ENCODE peak calls at places on chromosomes 11 and 22, in nine cellular contexts. One of them, this sample, is unnamed.

GRCh38 chr22:27212081-27212480 is 554.7 kb downstream of the MIAT start:
- DNase-seq in OCI-LY7: no peak
- DNase-seq in testis: no peak
- DNase-seq in lower lobe of right lung: no peak
- DNase-seq in IMR-90: no peak
- DNase-seq in heart left ventricle: no peak
- DNase-seq in colonic mucosa: no peak
- DNase-seq in A549: no peak
- DNase-seq in HCT116: no peak
- DNase-seq in this sample: no peak

GRCh38 chr11:76501526-76501925 is 56.7 kb downstream of the EMSY start:
- DNase-seq in OCI-LY7: no peak
- DNase-seq in testis: no peak
- DNase-seq in lower lobe of right lung: no peak
- DNase-seq in IMR-90: no peak
- DNase-seq in heart left ventricle: no peak
- DNase-seq in colonic mucosa: no peak
- DNase-seq in A549: no peak
- DNase-seq in HCT116: no peak
- DNase-seq in this sample: no peak

GRCh38 chr11:32400670-32401369 is 34.5 kb downstream of the WT1 start:
- DNase-seq in OCI-LY7: no peak
- DNase-seq in testis: no peak
- DNase-seq in lower lobe of right lung: no peak
- DNase-seq in IMR-90: no peak
- DNase-seq in heart left ventricle: no peak
- DNase-seq in colonic mucosa: no peak
- DNase-seq in A549: no peak
- DNase-seq in HCT116: no peak
- DNase-seq in this sample: no peak

GRCh38 chr22:17734197-17734596 is 40.1 kb downstream of the BID start:
- DNase-seq in OCI-LY7: no peak
- DNase-seq in testis: no peak
- DNase-seq in lower lobe of right lung: no peak
- DNase-seq in IMR-90: peak; percentile 87
- DNase-seq in heart left ventricle: no peak
- DNase-seq in colonic mucosa: no peak
- DNase-seq in A549: no peak
- DNase-seq in HCT116: no peak
- DNase-seq in this sample: peak; percentile 5

GRCh38 chr11:68667511-68668253 is 16.7 kb upstream of the GAL start:
- DNase-seq in OCI-LY7: no peak
- DNase-seq in testis: no peak
- DNase-seq in lower lobe of right lung: no peak
- DNase-seq in IMR-90: no peak
- DNase-seq in heart left ventricle: no peak
- DNase-seq in colonic mucosa: no peak
- DNase-seq in A549: no peak
- DNase-seq in HCT116: no peak
- DNase-seq in this sample: peak; percentile 32

GRCh38 chr22:31083377-31083768 is 2.3 kb downstream of the SMTN start:
- DNase-seq in OCI-LY7: no peak
- DNase-seq in testis: no peak
- DNase-seq in lower lobe of right lung: no peak
- DNase-seq in IMR-90: no peak
- DNase-seq in heart left ventricle: peak; percentile 20
- DNase-seq in colonic mucosa: peak; percentile 82
- DNase-seq in A549: no peak
- DNase-seq in HCT116: no peak
- DNase-seq in this sample: no peak

GRCh38 chr22:43234299-43234988 is 47.5 kb upstream of the TTLL12 start:
- DNase-seq in OCI-LY7: no peak
- DNase-seq in testis: peak; percentile 49
- DNase-seq in lower lobe of right lung: no peak
- DNase-seq in IMR-90: no peak
- DNase-seq in heart left ventricle: no peak
- DNase-seq in colonic mucosa: no peak
- DNase-seq in A549: no peak
- DNase-seq in HCT116: no peak
- DNase-seq in this sample: no peak

GRCh38 chr11:133078591-133079179 is 453.6 kb downstream of the OPCML start:
- DNase-seq in OCI-LY7: peak; percentile 43
- DNase-seq in testis: peak; percentile 79
- DNase-seq in lower lobe of right lung: no peak
- DNase-seq in IMR-90: peak; percentile 20
- DNase-seq in heart left ventricle: peak; percentile 27
- DNase-seq in colonic mucosa: no peak
- DNase-seq in A549: peak; percentile 10
- DNase-seq in HCT116: no peak
- DNase-seq in this sample: no peak

GRCh38 chr22:33470456-33470855 is 412.3 kb upstream of the SYN3 start:
- DNase-seq in OCI-LY7: no peak
- DNase-seq in testis: no peak
- DNase-seq in lower lobe of right lung: no peak
- DNase-seq in IMR-90: no peak
- DNase-seq in heart left ventricle: no peak
- DNase-seq in colonic mucosa: no peak
- DNase-seq in A549: no peak
- DNase-seq in HCT116: no peak
- DNase-seq in this sample: no peak

GRCh38 chr11:44005076-44005800 is 42.5 kb upstream of the ACCSL start:
- DNase-seq in OCI-LY7: no peak
- DNase-seq in testis: peak; percentile 58
- DNase-seq in lower lobe of right lung: no peak
- DNase-seq in IMR-90: no peak
- DNase-seq in heart left ventricle: peak; percentile 14
- DNase-seq in colonic mucosa: peak; percentile 9
- DNase-seq in A549: no peak
- DNase-seq in HCT116: no peak
- DNase-seq in this sample: no peak

GRCh38 chr11:9838229-9838628 is 174.4 kb downstream of the SWAP70 start:
- DNase-seq in OCI-LY7: no peak
- DNase-seq in testis: no peak
- DNase-seq in lower lobe of right lung: no peak
- DNase-seq in IMR-90: no peak
- DNase-seq in heart left ventricle: no peak
- DNase-seq in colonic mucosa: no peak
- DNase-seq in A549: no peak
- DNase-seq in HCT116: no peak
- DNase-seq in this sample: no peak

GRCh38 chr22:35649026-35649553 is 844 bp downstream of the APOL6 start:
- DNase-seq in OCI-LY7: peak; percentile 54
- DNase-seq in testis: no peak
- DNase-seq in lower lobe of right lung: no peak
- DNase-seq in IMR-90: no peak
- DNase-seq in heart left ventricle: no peak
- DNase-seq in colonic mucosa: no peak
- DNase-seq in A549: no peak
- DNase-seq in HCT116: no peak
- DNase-seq in this sample: no peak

GRCh38 chr22:25159028-25159427 is 40.6 kb upstream of the CRYBB3 start:
- DNase-seq in OCI-LY7: no peak
- DNase-seq in testis: no peak
- DNase-seq in lower lobe of right lung: no peak
- DNase-seq in IMR-90: no peak
- DNase-seq in heart left ventricle: no peak
- DNase-seq in colonic mucosa: no peak
- DNase-seq in A549: no peak
- DNase-seq in HCT116: no peak
- DNase-seq in this sample: no peak

GRCh38 chr22:28560005-28560742 is 119.5 kb downstream of the TTC28 start:
- DNase-seq in OCI-LY7: no peak
- DNase-seq in testis: no peak
- DNase-seq in lower lobe of right lung: no peak
- DNase-seq in IMR-90: peak; percentile 82
- DNase-seq in heart left ventricle: no peak
- DNase-seq in colonic mucosa: no peak
- DNase-seq in A549: peak; percentile 35
- DNase-seq in HCT116: no peak
- DNase-seq in this sample: no peak

GRCh38 chr11:118530180-118530682 is 761 bp upstream of the TMEM25 start:
- DNase-seq in OCI-LY7: no peak
- DNase-seq in testis: peak; percentile 31
- DNase-seq in lower lobe of right lung: no peak
- DNase-seq in IMR-90: peak; percentile 5
- DNase-seq in heart left ventricle: no peak
- DNase-seq in colonic mucosa: peak; percentile 45
- DNase-seq in A549: no peak
- DNase-seq in HCT116: no peak
- DNase-seq in this sample: no peak

GRCh38 chr11:118532091-118532490 is 1.1 kb downstream of the TMEM25 start:
- DNase-seq in OCI-LY7: no peak
- DNase-seq in testis: no peak
- DNase-seq in lower lobe of right lung: no peak
- DNase-seq in IMR-90: no peak
- DNase-seq in heart left ventricle: no peak
- DNase-seq in colonic mucosa: no peak
- DNase-seq in A549: no peak
- DNase-seq in HCT116: no peak
- DNase-seq in this sample: no peak

GRCh38 chr11:118530683-118531596 is at the start of gene TMEM25:
- DNase-seq in OCI-LY7: peak; percentile 82
- DNase-seq in testis: peak; percentile 88
- DNase-seq in lower lobe of right lung: peak; percentile 75
- DNase-seq in IMR-90: peak; percentile 32
- DNase-seq in heart left ventricle: peak; percentile 68
- DNase-seq in colonic mucosa: peak; percentile 59
- DNase-seq in A549: no peak
- DNase-seq in HCT116: no peak
- DNase-seq in this sample: peak; percentile 76

GRCh38 chr11:118532852-118533768 is 2.1 kb downstream of the TMEM25 start:
- DNase-seq in OCI-LY7: no peak
- DNase-seq in testis: no peak
- DNase-seq in lower lobe of right lung: no peak
- DNase-seq in IMR-90: no peak
- DNase-seq in heart left ventricle: no peak
- DNase-seq in colonic mucosa: no peak
- DNase-seq in A549: no peak
- DNase-seq in HCT116: no peak
- DNase-seq in this sample: no peak

GRCh38 chr11:118531597-118532084 is 649 bp downstream of the TMEM25 start:
- DNase-seq in OCI-LY7: no peak
- DNase-seq in testis: no peak
- DNase-seq in lower lobe of right lung: no peak
- DNase-seq in IMR-90: no peak
- DNase-seq in heart left ventricle: no peak
- DNase-seq in colonic mucosa: no peak
- DNase-seq in A549: no peak
- DNase-seq in HCT116: no peak
- DNase-seq in this sample: peak; percentile 62
- H3K4me1 ChIP-seq in OCI-LY7: peaks cover 14% of the 10 kb centered on the region
- H3K4me1 ChIP-seq in testis: peaks cover 15% of the 10 kb centered on the region
- H3K4me1 ChIP-seq in lower lobe of right lung: peaks cover 27% of the 10 kb centered on the region
- H3K4me1 ChIP-seq in IMR-90: peaks cover 2% of the 10 kb centered on the region
- H3K4me1 ChIP-seq in heart left ventricle: peaks cover 13% of the 10 kb centered on the region
- H3K4me1 ChIP-seq in colonic mucosa: peaks cover 14% of the 10 kb centered on the region
- H3K4me1 ChIP-seq in A549: no peaks in the 10 kb centered on the region
- H3K4me1 ChIP-seq in HCT116: peaks cover 25% of the 10 kb centered on the region
- H3K4me1 ChIP-seq in this sample: peaks cover 6% of the 10 kb centered on the region

GRCh38 chr11:30125461-30125860 is 105.4 kb upstream of the FSHB start:
- DNase-seq in OCI-LY7: no peak
- DNase-seq in testis: no peak
- DNase-seq in lower lobe of right lung: no peak
- DNase-seq in IMR-90: no peak
- DNase-seq in heart left ventricle: no peak
- DNase-seq in colonic mucosa: no peak
- DNase-seq in A549: no peak
- DNase-seq in HCT116: no peak
- DNase-seq in this sample: no peak

DNA sequence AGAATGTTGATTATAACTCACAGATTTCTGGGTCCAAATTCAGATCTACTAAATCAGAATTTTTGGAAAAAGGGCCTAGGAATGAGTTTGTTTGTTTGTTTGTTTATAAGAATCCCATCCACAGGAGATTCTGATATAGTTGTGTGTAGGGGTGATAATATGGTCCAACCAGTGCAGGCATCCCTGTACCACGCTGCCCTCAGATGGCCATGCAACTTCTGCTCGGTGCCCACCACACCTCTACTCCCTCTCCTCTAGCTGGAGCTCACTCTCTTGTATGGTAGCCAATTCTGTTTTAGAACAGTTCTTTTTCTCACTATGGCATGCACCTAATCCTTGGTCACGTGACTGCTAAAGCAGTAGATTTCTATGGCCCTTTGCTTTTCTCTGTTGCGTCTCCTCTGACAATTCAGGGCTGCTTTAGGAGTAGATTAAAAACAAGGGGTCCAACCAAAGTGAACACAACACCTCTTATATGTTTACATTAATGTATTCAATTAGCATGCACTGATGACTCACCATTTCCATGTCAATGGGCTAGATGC is 103.3 kb upstream of the KCNA4 start:
- DNase-seq in OCI-LY7: no peak
- DNase-seq in testis: no peak
- DNase-seq in lower lobe of right lung: no peak
- DNase-seq in IMR-90: no peak
- DNase-seq in heart left ventricle: no peak
- DNase-seq in colonic mucosa: no peak
- DNase-seq in A549: no peak
- DNase-seq in HCT116: no peak
- DNase-seq in this sample: no peak
- TF ChIP-seq CTCF in OCI-LY7: no peak
- TF ChIP-seq CTCF in testis: no peak
- TF ChIP-seq CTCF in lower lobe of right lung: no peak
- TF ChIP-seq CTCF in IMR-90: no peak
- TF ChIP-seq CTCF in heart left ventricle: no peak
- TF ChIP-seq CTCF in colonic mucosa: no peak
- TF ChIP-seq CTCF in A549: no peak
- TF ChIP-seq CTCF in HCT116: no peak
- TF ChIP-seq CTCF in this sample: no peak

DNA sequence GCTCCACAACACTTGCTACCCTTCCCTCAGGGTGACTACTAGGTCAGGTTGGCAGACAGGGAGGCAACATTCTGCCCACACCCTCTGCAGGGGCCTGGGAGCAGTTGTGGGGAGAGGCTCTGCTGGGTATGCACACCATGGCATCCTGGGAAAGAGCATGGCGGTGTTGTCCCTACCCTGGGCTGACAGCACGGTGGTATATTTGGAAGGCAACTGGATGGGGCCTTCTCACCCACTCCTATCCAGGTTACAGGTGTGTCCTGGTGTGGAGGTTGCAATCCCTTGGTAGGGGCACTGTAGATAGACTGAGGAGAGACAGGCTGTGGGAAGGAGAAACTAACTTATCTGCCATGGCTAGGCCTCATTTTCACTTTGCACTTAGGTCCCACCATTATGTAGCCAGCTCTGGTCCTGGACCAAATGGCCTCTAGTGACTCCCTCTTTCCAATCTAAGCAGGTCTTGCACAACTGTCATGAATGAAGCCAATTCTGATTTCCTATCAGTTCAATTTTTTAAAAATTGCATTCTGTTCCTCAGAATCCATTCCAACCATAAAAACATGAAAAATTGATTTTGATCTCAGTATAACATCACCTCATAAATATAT is 54.0 kb upstream of the CD44 start:
- DNase-seq in OCI-LY7: no peak
- DNase-seq in testis: no peak
- DNase-seq in lower lobe of right lung: no peak
- DNase-seq in IMR-90: no peak
- DNase-seq in heart left ventricle: no peak
- DNase-seq in colonic mucosa: no peak
- DNase-seq in A549: no peak
- DNase-seq in HCT116: no peak
- DNase-seq in this sample: no peak
- H3K4me3 ChIP-seq in OCI-LY7: no peak overlapping the region
- H3K4me3 ChIP-seq in testis: no peak overlapping the region
- H3K4me3 ChIP-seq in lower lobe of right lung: no peak overlapping the region
- H3K4me3 ChIP-seq in IMR-90: no peak overlapping the region
- H3K4me3 ChIP-seq in heart left ventricle: no peak overlapping the region
- H3K4me3 ChIP-seq in colonic mucosa: no peak overlapping the region
- H3K4me3 ChIP-seq in A549: no peak overlapping the region
- H3K4me3 ChIP-seq in HCT116: no peak overlapping the region
- H3K4me3 ChIP-seq in this sample: no peak overlapping the region

GRCh38 chr11:65418681-65419459 is 3.7 kb upstream of the NEAT1 start:
- DNase-seq in OCI-LY7: peak; percentile 98
- DNase-seq in testis: peak; percentile 97
- DNase-seq in lower lobe of right lung: peak; percentile 99
- DNase-seq in IMR-90: peak; percentile 91
- DNase-seq in heart left ventricle: peak; percentile 98
- DNase-seq in colonic mucosa: peak; percentile 97
- DNase-seq in A549: peak; percentile 94
- DNase-seq in HCT116: peak; percentile 84
- DNase-seq in this sample: peak; percentile 96
- H3K4me1 ChIP-seq in OCI-LY7: peaks cover 70% of the 10 kb centered on the region
- H3K4me1 ChIP-seq in testis: peaks cover 61% of the 10 kb centered on the region
- H3K4me1 ChIP-seq in lower lobe of right lung: peaks cover 58% of the 10 kb centered on the region
- H3K4me1 ChIP-seq in IMR-90: peaks cover 38% of the 10 kb centered on the region
- H3K4me1 ChIP-seq in heart left ventricle: peaks cover 56% of the 10 kb centered on the region
- H3K4me1 ChIP-seq in colonic mucosa: peaks cover 10% of the 10 kb centered on the region
- H3K4me1 ChIP-seq in A549: peaks cover 52% of the 10 kb centered on the region
- H3K4me1 ChIP-seq in HCT116: peaks cover 84% of the 10 kb centered on the region
- H3K4me1 ChIP-seq in this sample: peaks cover 35% of the 10 kb centered on the region

This sample was measured in RWPE2.